ENCODE peak calls at places on chromosomes 5 and 9, in six cellular contexts. S is DND-41; P is GM23248; J is breast epithelium; H is effector memory CD4-positive, alpha-beta T cell; W is fibroblast of lung. F is an unnamed sample. For H3K27me3 and H3K4me1, the result is how much of the 10 kb centered on the place peaks cover.

GRCh38 chr5:100518377-100518776 is 16.8 kb upstream of the FAM174A start:
- DNase-seq in S (no peak), W (no peak), J (no peak), P (no peak), H (no peak), F (no peak)

GRCh38 chr5:154466671-154467070 is 11.4 kb downstream of the HAND1 start:
- DNase-seq in P (no peak), J (no peak), H (no peak), S (no peak), W (peak), F (no peak)

GRCh38 chr9:33921967-33922895 is 105.3 kb downstream of the UBE2R2 start:
- DNase-seq in W (no peak), S (peak), J (no peak), H (no peak), P (peak), F (peak)

GRCh38 chr5:95712347-95712958 is 18.7 kb upstream of the RHOBTB3 start:
- DNase-seq in J (no peak), W (peak), P (peak), S (no peak), H (no peak), F (no peak)

GRCh38 chr5:115052948-115053347 is 116.8 kb downstream of the TRIM36 start:
- DNase-seq in P (no peak), H (no peak), S (no peak), J (no peak), W (no peak), F (no peak)

GRCh38 chr5:174145821-174146220 is 100.3 kb downstream of the NSG2 start:
- DNase-seq in J (no peak), W (peak), P (peak), S (no peak), H (no peak), F (no peak)

GRCh38 chr9:114894801-114895433 is 35.5 kb downstream of the TNFSF8 start:
- DNase-seq in H (no peak), W (peak), J (no peak), S (no peak), P (peak), F (peak)

GRCh38 chr9:124011460-124012301 is at the start of gene LHX2:
- DNase-seq in J (no peak), W (peak), P (peak), S (no peak), H (no peak), F (peak)

GRCh38 chr9:99660191-99660636 is 161.5 kb upstream of the NR4A3 start:
- DNase-seq in W (no peak), P (no peak), H (no peak), J (no peak), S (no peak), F (no peak)

GRCh38 chr9:13770956-13771355 is 491.5 kb upstream of the MPDZ start:
- DNase-seq in W (no peak), S (no peak), J (no peak), P (no peak), H (no peak), F (no peak)

GRCh38 chr9:109816490-109816889 is 36.5 kb downstream of the PALM2AKAP2 start:
- DNase-seq in P (peak), H (no peak), S (no peak), J (no peak), W (peak), F (no peak)

GRCh38 chr5:36978196-36978595 is 101.6 kb downstream of the NIPBL start:
- DNase-seq in H (no peak), S (no peak), P (no peak), J (no peak), W (no peak), F (no peak)

GRCh38 chr9:94783121-94783664 is 56.7 kb downstream of the AOPEP start:
- DNase-seq in W (peak), P (peak), S (peak), J (peak), H (peak), F (peak)

GRCh38 chr5:122316652-122317051 is 4.6 kb downstream of the SNCAIP start:
- DNase-seq in W (no peak), J (no peak), S (no peak), P (no peak), H (no peak), F (no peak)

GRCh38 chr9:117189121-117189520 is 225.7 kb downstream of the ASTN2 start:
- DNase-seq in P (peak), J (no peak), H (no peak), S (no peak), W (peak), F (no peak)

GRCh38 chr5:139061856-139062255 is 136.3 kb downstream of the SIL1 start:
- DNase-seq in W (peak), S (no peak), J (no peak), P (no peak), H (no peak), F (no peak)

GRCh38 chr5:36606437-36607113 is at the start of gene SLC1A3:
- DNase-seq in J (no peak), H (no peak), W (peak), S (no peak), P (peak), F (no peak)

GRCh38 chr9:107639426-107639825 is 149.9 kb upstream of the KLF4 start:
- DNase-seq in W (peak), P (no peak), S (no peak), J (no peak), H (no peak), F (no peak)

GRCh38 chr9:70011366-70011765 is 32.3 kb upstream of the MAMDC2 start:
- DNase-seq in P (no peak), S (no peak), W (peak), J (no peak), H (no peak), F (no peak)

GRCh38 chr9:33942471-33943083 is 106.1 kb downstream of the UBAP2 start:
- DNase-seq in W (peak), H (no peak), J (no peak), S (no peak), P (peak), F (no peak)

GRCh38 chr9:133787749-133788015 is 49.5 kb upstream of the SARDH start:
- DNase-seq in H (no peak), J (no peak), S (no peak), P (peak), W (peak), F (no peak)

GRCh38 chr5:174424219-174425053 is 299.9 kb upstream of the MSX2 start:
- DNase-seq in J (no peak), H (no peak), P (peak), W (no peak), S (no peak), F (no peak)

GRCh38 chr9:113350937-113351336 is 1.6 kb downstream of the BSPRY start:
- DNase-seq in H (no peak), J (no peak), P (no peak), W (no peak), S (no peak), F (no peak)

GRCh38 chr9:112193562-112194288 is 18.6 kb upstream of the SUSD1 start:
- DNase-seq in J (no peak), H (no peak), W (no peak), S (no peak), P (no peak), F (no peak)

GRCh38 chr9:2966846-2967372 is 123.0 kb upstream of the PUM3 start:
- DNase-seq in J (no peak), H (no peak), W (no peak), P (no peak), S (no peak), F (no peak)

GRCh38 chr9:70470050-70471015 is 55.9 kb upstream of the KLF9 start:
- DNase-seq in P (peak), H (no peak), S (no peak), J (no peak), W (no peak), F (no peak)

GRCh38 chr5:132770476-132771159 is 6.4 kb downstream of the SEPTIN8 start:
- DNase-seq in S (no peak), J (no peak), W (no peak), P (peak), H (no peak), F (no peak)

GRCh38 chr5:40021007-40021406 is 596.2 kb upstream of the DAB2 start:
- DNase-seq in J (no peak), W (no peak), S (no peak), H (no peak), P (no peak), F (no peak)

GRCh38 chr5:125722550-125722949 is 700.7 kb upstream of the GRAMD2B start:
- DNase-seq in H (no peak), W (peak), S (no peak), P (peak), J (no peak), F (no peak)

GRCh38 chr5:42274913-42275312 is 148.3 kb upstream of the GHR start:
- DNase-seq in P (peak), W (no peak), H (no peak), J (no peak), S (no peak), F (no peak)

GRCh38 chr9:97615439-97616072 is 17.6 kb downstream of the TSTD2 start:
- DNase-seq in W (peak), S (peak), J (no peak), H (peak), P (peak), F (peak)

GRCh38 chr9:136133191-136133958 is 14.7 kb upstream of the TMEM250 start:
- DNase-seq in P (peak), W (peak), S (no peak), J (no peak), H (no peak), F (no peak)

GRCh38 chr5:163855754-163856153 is 350.3 kb downstream of the MAT2B start:
- DNase-seq in W (no peak), J (no peak), P (no peak), H (no peak), S (no peak), F (no peak)

GRCh38 chr9:95572370-95573151 is 55.8 kb upstream of the PTCH1 start:
- DNase-seq in J (no peak), S (no peak), P (peak), H (no peak), W (peak), F (no peak)

GRCh38 chr9:13450723-13451122 is 171.2 kb upstream of the MPDZ start:
- DNase-seq in H (no peak), S (no peak), P (no peak), J (no peak), W (peak), F (no peak)

GRCh38 chr9:87873607-87874319 is 8.9 kb upstream of the SPATA31E1 start:
- DNase-seq in W (no peak), J (no peak), P (no peak), S (no peak), H (no peak), F (no peak)

GRCh38 chr9:134329886-134330285 is 3.6 kb downstream of the RXRA start:
- DNase-seq in P (peak), J (no peak), W (no peak), H (no peak), S (no peak), F (no peak)

GRCh38 chr5:57495688-57496087 is 13.1 kb upstream of the ACTBL2 start:
- DNase-seq in J (no peak), P (no peak), S (no peak), H (no peak), W (no peak), F (no peak)

GRCh38 chr5:33369470-33370134 is 71.2 kb upstream of the TARS1 start:
- DNase-seq in W (peak), H (no peak), J (no peak), S (no peak), P (peak), F (no peak)

GRCh38 chr5:27463446-27464149 is 425.2 kb upstream of the CDH9 start:
- DNase-seq in P (no peak), W (no peak), J (no peak), S (no peak), H (no peak), F (no peak)

DNA sequence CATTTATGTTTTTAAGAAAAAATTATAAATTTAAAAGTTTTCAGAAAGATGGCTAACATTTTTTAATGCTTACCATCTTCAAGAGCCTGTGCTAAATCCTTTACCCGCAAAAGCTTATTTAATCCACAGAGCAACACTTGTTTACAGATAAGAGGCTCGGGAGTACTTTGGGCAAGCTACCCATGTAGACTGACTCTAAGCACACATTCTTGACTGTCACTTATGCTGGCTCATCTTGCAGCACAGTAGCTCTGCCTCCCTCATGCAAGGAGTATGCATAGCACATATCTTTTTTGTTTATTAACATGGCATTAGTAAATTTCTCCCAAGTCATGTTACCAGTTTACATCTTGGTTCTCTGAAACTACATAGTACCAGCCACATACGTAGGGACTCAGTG is 14.7 kb downstream of the SH3RF2 start:
- DNase-seq in P (no peak), W (no peak), J (no peak), H (no peak), S (no peak), F (no peak)
- H3K27me3 ChIP-seq in P (half or more), W (under half), J (under half), H (under half), S (under half), F (under half)

GRCh38 chr5:177111720-177112394 is 21.7 kb upstream of the NSD1 start:
- DNase-seq in W (peak), S (peak), P (peak), H (peak), J (no peak), F (peak)

GRCh38 chr5:177112589-177113220 is 20.9 kb upstream of the NSD1 start:
- DNase-seq in W (no peak), J (no peak), P (no peak), H (no peak), S (no peak), F (no peak)

GRCh38 chr5:177107159-177107558 is 20.4 kb downstream of the FGFR4 start:
- DNase-seq in S (no peak), P (no peak), J (no peak), H (no peak), W (no peak), F (no peak)

GRCh38 chr5:177113566-177114424 is 19.8 kb upstream of the NSD1 start:
- DNase-seq in W (peak), J (peak), H (peak), P (peak), S (peak), F (peak)

GRCh38 chr5:177109810-177110209 is 23.1 kb downstream of the FGFR4 start:
- DNase-seq in S (no peak), W (no peak), H (no peak), J (peak), P (no peak), F (no peak)
- H3K4me1 ChIP-seq in S (under half), W (under half), H (under half), J (under half), P (under half), F (under half)

GRCh38 chr9:127835930-127836586 is 18.4 kb downstream of the ENG start:
- DNase-seq in H (no peak), W (peak), S (no peak), J (no peak), P (peak), F (no peak)

GRCh38 chr9:127838375-127839078 is 15.9 kb downstream of the ENG start:
- DNase-seq in W (peak), S (no peak), H (no peak), P (peak), J (no peak), F (no peak)

GRCh38 chr9:127833555-127833954 is 20.9 kb downstream of the ENG start:
- DNase-seq in H (no peak), W (no peak), S (no peak), J (no peak), P (peak), F (no peak)

GRCh38 chr9:127832248-127832647 is 22.2 kb downstream of the ENG start:
- DNase-seq in S (no peak), H (no peak), W (peak), P (no peak), J (no peak), F (no peak)

GRCh38 chr9:127837346-127837745 is 17.1 kb downstream of the ENG start:
- DNase-seq in S (no peak), P (no peak), W (peak), J (no peak), H (no peak), F (no peak)
- H3K4me3 ChIP-seq in S (no peak), P (no peak), W (no peak), J (no peak), H (no peak), F (no peak)

GRCh38 chr5:77849308-77849900 is 73.3 kb upstream of the TBCA start:
- DNase-seq in P (no peak), W (no peak), S (no peak), J (no peak), H (no peak), F (no peak)

GRCh38 chr5:77847814-77848290 is 71.7 kb upstream of the TBCA start:
- DNase-seq in W (no peak), P (no peak), S (no peak), H (no peak), J (no peak), F (no peak)

GRCh38 chr5:77846422-77847128 is 70.4 kb upstream of the TBCA start:
- DNase-seq in W (no peak), P (no peak), S (no peak), J (no peak), H (no peak), F (no peak)

GRCh38 chr5:77845273-77845646 is 69.1 kb upstream of the TBCA start:
- DNase-seq in P (no peak), J (no peak), W (no peak), H (no peak), S (no peak), F (no peak)

DNA sequence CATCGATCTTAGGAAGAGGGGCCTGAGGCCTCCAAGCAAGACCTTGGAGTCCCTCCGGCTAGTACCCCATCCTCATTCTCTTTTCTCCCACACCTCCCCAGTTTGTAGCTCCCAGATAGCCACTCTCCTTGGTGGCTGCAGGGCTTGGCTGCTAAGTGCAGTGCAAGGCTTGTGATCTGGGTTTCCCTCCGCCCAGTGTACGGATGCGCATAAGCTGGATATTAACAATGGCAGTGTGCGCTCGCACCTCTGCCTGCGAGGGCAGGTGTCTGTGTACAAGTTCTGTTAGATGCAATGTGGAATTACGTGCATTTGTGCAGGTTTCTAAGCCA is 71.0 kb upstream of the TBCA start:
- DNase-seq in W (no peak), H (no peak), P (no peak), S (no peak), J (no peak), F (no peak)
- H3K27me3 ChIP-seq in W (under half), H (under half), P (under half), S (under half), J (under half), F (under half)

DNA sequence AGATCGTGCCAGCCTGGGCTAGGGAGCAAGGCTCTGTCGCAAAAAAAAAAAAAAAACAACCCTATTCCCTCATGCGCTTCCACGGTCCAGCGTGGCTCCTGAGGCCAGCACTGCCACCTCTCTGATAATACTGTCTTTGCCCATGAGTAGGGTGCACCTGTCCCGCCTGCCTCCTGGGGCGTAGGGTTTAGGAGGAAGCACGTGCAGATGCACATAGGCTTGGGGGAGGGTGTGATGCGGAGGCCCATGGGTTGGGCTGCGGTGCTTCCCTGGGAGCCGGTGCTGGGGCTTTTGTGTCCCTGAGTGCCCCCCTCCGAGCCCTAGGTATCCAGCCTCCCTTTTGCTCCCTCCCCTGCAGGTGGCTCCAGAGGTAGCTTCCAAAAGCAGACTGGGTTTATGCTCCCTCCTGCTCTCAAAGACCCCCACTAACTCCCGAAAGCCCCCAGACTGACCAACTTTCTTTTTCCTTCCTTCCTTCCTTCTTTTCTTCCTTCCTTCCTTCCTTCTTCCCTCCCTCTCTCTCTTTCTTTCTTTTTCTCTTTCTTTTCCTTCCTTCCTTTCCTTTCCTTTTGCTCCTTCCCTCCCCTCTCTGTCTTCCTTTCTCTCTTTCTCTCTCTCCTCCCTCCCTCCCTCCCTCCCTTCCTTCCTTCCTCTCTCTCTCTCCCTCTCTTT is 12.8 kb downstream of the FGFR4 start:
- DNase-seq in P (no peak), J (no peak), W (no peak), S (peak), H (no peak), F (no peak)
- H3K4me1 ChIP-seq in P (under half), J (under half), W (under half), S (under half), H (under half), F (under half)